ENCODE peak calls at places on chromosomes 5 and 9, in six cellular contexts. A is GM23248; M is HTR-8/SVneo; Z is activated CD4-positive, alpha-beta T cell treated with anti-CD3 and anti-CD28 coated beads, Interleukin-2, amount 10 ng/mL, durations not matched to agents 7 days and 5 days; R is nucleus accumbens; S is cardiac fibroblast. T is an unnamed sample.

GRCh38 chr5:74643160-74643562 is 2.6 kb upstream of the ENC1 start:
- DNase-seq in A (peak; percentile 94), M (peak; percentile 62), Z (no peak), R (no peak), S (peak; percentile 99), T (peak; percentile 93)

GRCh38 chr5:102295534-102296228 is 403 bp downstream of the SLCO4C1 start:
- DNase-seq in A (no peak), M (no peak), Z (no peak), R (no peak), S (no peak), T (no peak)

GRCh38 chr5:180658774-180659564 is 9.6 kb upstream of the FLT4 start:
- DNase-seq in A (no peak), M (no peak), Z (no peak), R (no peak), S (no peak), T (no peak)

GRCh38 chr5:112491257-112491656 is 72.2 kb upstream of the EPB41L4A start:
- DNase-seq in A (peak; percentile 8), M (no peak), Z (no peak), R (no peak), S (peak; percentile 16), T (peak; percentile 29)

GRCh38 chr9:86079421-86080111 is 19.8 kb downstream of the GOLM1 start:
- DNase-seq in A (peak; percentile 50), M (no peak), Z (no peak), R (no peak), S (no peak), T (no peak)

GRCh38 chr9:4297795-4298254 is 2.0 kb downstream of the GLIS3 start:
- DNase-seq in A (peak; percentile 81), M (peak; percentile 32), Z (peak; percentile 61), R (no peak), S (peak; percentile 80), T (peak; percentile 71)

GRCh38 chr9:36745977-36746376 is 173.3 kb downstream of the MELK start:
- DNase-seq in A (no peak), M (no peak), Z (no peak), R (no peak), S (no peak), T (no peak)

GRCh38 chr9:108272350-108272899 is 583.4 kb downstream of the ACTL7B start:
- DNase-seq in A (peak; percentile 74), M (peak; percentile 67), Z (no peak), R (peak; percentile 19), S (peak; percentile 69), T (peak; percentile 74)

GRCh38 chr5:10599113-10599512 is 35.2 kb downstream of the ANKRD33B start:
- DNase-seq in A (no peak), M (no peak), Z (no peak), R (no peak), S (no peak), T (no peak)

GRCh38 chr5:124583469-124584350 is 162.7 kb downstream of the ZNF608 start:
- DNase-seq in A (peak; percentile 74), M (peak; percentile 58), Z (peak; percentile 36), R (no peak), S (peak; percentile 83), T (peak; percentile 91)

GRCh38 chr5:38029431-38030065 is 189.7 kb upstream of the GDNF start:
- DNase-seq in A (no peak), M (no peak), Z (no peak), R (no peak), S (no peak), T (no peak)

GRCh38 chr5:148911386-148911785 is 85.0 kb downstream of the ADRB2 start:
- DNase-seq in A (no peak), M (no peak), Z (no peak), R (no peak), S (no peak), T (no peak)

GRCh38 chr9:94553029-94553938 is 1.6 kb upstream of the PCAT7 start:
- DNase-seq in A (no peak), M (no peak), Z (no peak), R (no peak), S (no peak), T (no peak)

GRCh38 chr5:145946112-145946861 is 9.9 kb downstream of the SH3RF2 start:
- DNase-seq in A (peak; percentile 78), M (peak; percentile 53), Z (peak; percentile 22), R (no peak), S (peak; percentile 62), T (peak; percentile 89)

T was measured in LHCN-M2.